ENCODE peak calls at places on chromosomes 16 and 17, in eight cellular contexts. D is pancreas, C is mesendoderm, U is iPS DF 6.9, B is breast epithelium, L is endothelial cell of umbilical vein, O is PC-3, I is thoracic aorta. W is an unnamed sample.

GRCh38 chr17:2957631-2958286 is 105.6 kb downstream of the OR1D5 start:
- DNase-seq in U (no peak), O (no peak), L (no peak), D (no peak), C (no peak), I (no peak), B (no peak), W (no peak)

GRCh38 chr17:14098246-14098645 is 28.9 kb downstream of the COX10 start:
- DNase-seq in U (no peak), O (peak; percentile 78), B (no peak), I (no peak), D (no peak), C (peak; percentile 40), L (no peak), W (no peak)

GRCh38 chr17:27810902-27811557 is 10.7 kb upstream of the NOS2 start:
- DNase-seq in I (no peak), C (no peak), D (no peak), L (peak; percentile 10), U (no peak), O (peak; percentile 46), B (no peak), W (no peak)

GRCh38 chr17:45740553-45741330 is 43.4 kb upstream of the CRHR1 start:
- DNase-seq in D (peak; percentile 15), L (peak; percentile 27), I (no peak), U (peak; percentile 88), C (peak; percentile 96), B (peak; percentile 38), O (peak; percentile 66), W (peak; percentile 93)

GRCh38 chr17:37847811-37848331 is 76.3 kb upstream of the TBC1D3K start:
- DNase-seq in O (no peak), D (no peak), L (no peak), I (no peak), C (no peak), B (no peak), U (no peak), W (no peak)

GRCh38 chr17:5931611-5932010 is 138.6 kb upstream of the WSCD1 start:
- DNase-seq in D (no peak), O (no peak), I (no peak), B (no peak), L (no peak), C (no peak), U (no peak), W (no peak)

GRCh38 chr16:67166035-67166882 is 1.7 kb downstream of the HSF4 start:
- DNase-seq in D (no peak), U (no peak), B (no peak), L (no peak), O (no peak), C (no peak), I (no peak), W (no peak)

GRCh38 chr17:35022536-35023063 is 40.9 kb downstream of the RFFL start:
- DNase-seq in B (no peak), L (peak; percentile 95), I (peak; percentile 86), C (peak; percentile 44), D (peak; percentile 29), O (peak; percentile 83), U (no peak), W (no peak)

GRCh38 chr16:69253796-69254426 is 57.2 kb upstream of the VPS4A start:
- DNase-seq in D (no peak), C (peak; percentile 14), L (no peak), B (no peak), I (no peak), O (no peak), U (no peak), W (no peak)

GRCh38 chr17:48954300-48954755 is 9.7 kb upstream of the SNF8 start:
- DNase-seq in O (peak; percentile 81), C (peak; percentile 78), U (no peak), L (peak; percentile 69), I (no peak), D (no peak), B (no peak), W (peak; percentile 75)

GRCh38 chr17:31596382-31597323 is 205.2 kb downstream of the RAB11FIP4 start:
- DNase-seq in D (no peak), O (peak; percentile 87), I (peak; percentile 85), L (peak; percentile 96), B (no peak), C (peak; percentile 94), U (no peak), W (peak; percentile 11)

GRCh38 chr16:24977673-24978065 is 37.5 kb downstream of the ARHGAP17 start:
- DNase-seq in U (no peak), B (no peak), D (no peak), L (peak; percentile 64), O (peak; percentile 41), C (peak; percentile 51), I (no peak), W (no peak)

GRCh38 chr17:29292071-29292991 is 1.6 kb downstream of the NUFIP2 start:
- DNase-seq in D (peak; percentile 51), L (peak; percentile 46), I (peak; percentile 9), C (peak; percentile 63), B (peak; percentile 55), O (peak; percentile 4), U (no peak), W (peak; percentile 78)

GRCh38 chr17:62043140-62043539 is 21.9 kb downstream of the MED13 start:
- DNase-seq in L (no peak), D (no peak), U (no peak), O (no peak), C (no peak), I (no peak), B (no peak), W (no peak)
- H3K4me3 ChIP-seq in L (no peak overlapping the region), D (no peak overlapping the region), U (no peak overlapping the region), O (no peak overlapping the region), C (no peak overlapping the region), I (no peak overlapping the region), B (no peak overlapping the region), W (no peak overlapping the region)

DNA sequence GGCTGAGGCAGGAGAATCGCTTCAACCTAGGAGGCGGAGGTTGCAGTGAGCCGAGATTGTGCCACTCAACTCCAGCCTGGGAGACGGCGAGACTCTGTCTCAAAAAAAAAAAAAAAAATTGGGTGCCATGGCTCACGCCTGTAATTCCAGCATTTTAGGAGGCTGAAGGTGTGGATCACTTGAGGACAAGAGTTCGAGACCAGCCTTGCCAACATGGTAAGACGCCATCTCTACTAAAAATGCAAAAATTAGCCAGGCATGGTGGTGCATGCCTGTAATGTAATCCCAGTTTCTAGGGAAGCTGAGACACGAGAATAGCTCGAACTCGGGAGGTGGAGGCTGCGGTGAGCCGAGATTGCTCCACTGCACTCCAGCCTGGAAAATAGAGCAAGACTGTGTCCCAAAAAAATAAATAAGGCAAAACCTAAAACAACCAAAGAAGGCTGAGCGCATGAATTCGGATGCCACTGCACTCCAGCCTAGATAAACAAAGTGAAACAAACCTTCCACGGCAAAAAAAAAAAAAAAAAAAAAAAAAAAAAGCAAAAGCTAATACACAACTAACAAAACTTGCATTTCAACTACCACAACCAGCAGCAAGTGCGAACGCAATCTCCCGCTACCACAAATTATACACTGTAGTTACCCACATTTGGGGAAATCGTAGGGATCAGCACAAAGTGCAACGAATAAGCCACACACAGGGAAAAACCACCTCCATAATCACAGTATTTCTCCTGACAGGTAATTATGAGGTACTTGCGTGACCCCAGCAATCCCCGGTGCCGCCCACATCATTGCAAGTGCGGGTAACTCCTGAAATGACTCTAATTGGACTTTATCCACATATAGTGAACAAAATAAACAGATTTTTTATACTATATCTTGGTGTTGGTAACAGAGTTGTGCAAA is 25.6 kb downstream of the TEX14 start:
- DNase-seq in I (no peak), D (no peak), C (no peak), O (no peak), U (no peak), L (peak; percentile 5), B (no peak), W (no peak)
- H3K4me3 ChIP-seq in I (peak overlapping the region; percentile 54), D (no peak overlapping the region), C (no peak overlapping the region), O (peak overlapping the region; percentile 71), U (no peak overlapping the region), L (no peak overlapping the region), B (no peak overlapping the region), W (no peak overlapping the region)

DNA sequence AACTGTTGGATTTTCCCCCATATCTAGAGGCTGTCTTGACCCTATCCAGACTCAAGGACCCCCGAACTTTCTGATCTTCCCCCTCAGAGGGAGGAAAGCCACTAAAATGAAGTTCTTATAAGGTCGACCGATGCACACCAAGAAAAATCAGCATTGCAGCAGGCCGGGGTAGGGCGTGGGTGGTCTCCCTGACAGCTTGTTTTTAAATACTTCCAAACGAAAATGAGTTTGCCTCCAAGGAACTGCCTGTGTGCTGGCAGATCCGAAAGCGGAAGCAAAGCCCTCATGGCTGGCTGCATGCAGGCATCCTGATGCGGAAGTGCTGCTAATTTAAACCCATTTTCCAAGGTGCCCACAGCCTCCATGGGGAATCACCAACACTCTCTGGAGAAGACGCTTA is 374.3 kb upstream of the XYLT1 start:
- DNase-seq in C (no peak), O (no peak), D (no peak), B (no peak), U (no peak), L (no peak), I (no peak), W (no peak)
- H3K4me3 ChIP-seq in C (no peak overlapping the region), O (no peak overlapping the region), D (no peak overlapping the region), B (no peak overlapping the region), U (no peak overlapping the region), L (no peak overlapping the region), I (no peak overlapping the region), W (no peak overlapping the region)

DNA sequence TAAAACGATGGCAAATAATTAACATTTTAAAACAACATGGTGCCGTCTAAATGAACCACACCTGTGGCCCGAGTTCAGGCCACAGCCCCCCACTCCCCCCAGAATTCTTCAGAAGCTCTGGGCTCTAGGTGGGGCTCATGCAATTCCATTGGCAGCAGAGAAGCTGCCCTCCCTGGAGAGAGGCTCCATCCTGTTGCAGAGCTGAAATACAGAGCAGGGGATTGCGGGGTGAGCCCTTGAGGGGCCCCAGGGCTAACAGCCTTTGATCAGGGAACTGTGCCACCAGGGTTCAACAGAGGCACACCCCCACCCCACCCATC is 69.3 kb downstream of the ABR start:
- DNase-seq in U (no peak), C (no peak), O (no peak), L (no peak), I (no peak), B (no peak), D (no peak), W (no peak)
- H3K4me3 ChIP-seq in U (no peak overlapping the region), C (no peak overlapping the region), O (no peak overlapping the region), L (no peak overlapping the region), I (peak overlapping the region; percentile 93), B (no peak overlapping the region), D (no peak overlapping the region), W (no peak overlapping the region)